ENCODE peak calls at places on chromosomes 16 and 17, in eight cellular contexts. I is sigmoid colon, T is spleen, R is mammary epithelial cell, G is tibial artery, A is cardiac muscle cell, H is AG04450, Z is PC-3. V is an unnamed sample.

GRCh38 chr17:82502207-82502606 is 17.3 kb upstream of the FOXK2 start:
- DNase-seq in G (peak; percentile 85), H (no peak), A (peak; percentile 62), I (no peak), T (no peak), R (peak; percentile 77), Z (no peak), V (no peak)

GRCh38 chr16:75074920-75075687 is 41.5 kb downstream of the LDHD start:
- DNase-seq in T (peak; percentile 93), H (no peak), A (peak; percentile 82), G (no peak), I (no peak), R (no peak), Z (no peak), V (no peak)

GRCh38 chr17:77409282-77410161 is 268.8 kb downstream of the SEC14L1 start:
- DNase-seq in G (peak; percentile 95), I (peak; percentile 97), H (no peak), T (no peak), A (peak; percentile 70), Z (no peak), R (peak; percentile 62), V (no peak)

GRCh38 chr17:29195465-29196081 is 15.4 kb upstream of the MYO18A start:
- DNase-seq in T (peak; percentile 64), G (no peak), H (no peak), R (peak; percentile 24), A (no peak), Z (peak; percentile 25), I (no peak), V (no peak)

GRCh38 chr17:48241770-48242497 is 134.4 kb downstream of the SNX11 start:
- DNase-seq in R (no peak), Z (no peak), I (no peak), G (no peak), H (no peak), T (no peak), A (no peak), V (no peak)

GRCh38 chr16:64615647-64616280 is 506.1 kb downstream of the CDH11 start:
- DNase-seq in T (peak; percentile 33), R (no peak), Z (no peak), I (no peak), G (peak; percentile 29), A (peak; percentile 17), H (no peak), V (no peak)

GRCh38 chr16:456891-457483 is 31.5 kb downstream of the RAB11FIP3 start:
- DNase-seq in I (no peak), A (peak; percentile 61), G (no peak), Z (no peak), R (no peak), H (no peak), T (no peak), V (no peak)

GRCh38 chr17:77324227-77324626 is 183.5 kb downstream of the SEC14L1 start:
- DNase-seq in T (peak; percentile 63), H (no peak), I (peak; percentile 62), G (peak; percentile 67), A (no peak), Z (no peak), R (no peak), V (no peak)

GRCh38 chr17:1122681-1123396 is 56.9 kb downstream of the ABR start:
- DNase-seq in R (peak; percentile 68), Z (peak; percentile 74), A (peak; percentile 73), G (peak; percentile 91), T (peak; percentile 93), I (peak; percentile 91), H (peak; percentile 23), V (no peak)

GRCh38 chr17:48074322-48075054 is 26.3 kb downstream of the NFE2L1 start:
- DNase-seq in G (peak; percentile 79), I (peak; percentile 86), A (peak; percentile 87), R (peak; percentile 55), Z (peak; percentile 95), T (peak; percentile 79), H (no peak), V (peak; percentile 72)

GRCh38 chr16:1194665-1195392 is 30.2 kb downstream of the TPSG1 start:
- DNase-seq in R (no peak), T (no peak), G (no peak), Z (no peak), A (no peak), H (no peak), I (no peak), V (no peak)

GRCh38 chr16:86516618-86517003 is 6.3 kb downstream of the FOXF1 start:
- DNase-seq in Z (no peak), A (peak; percentile 39), I (peak; percentile 77), T (no peak), H (no peak), R (no peak), G (no peak), V (no peak)
- H3K27me3 ChIP-seq in Z (peaks cover 56% of the 10 kb centered on the region), A (peaks cover 78% of the 10 kb centered on the region), I (peaks cover 3% of the 10 kb centered on the region), T (peaks cover 64% of the 10 kb centered on the region), H (no peaks in the 10 kb centered on the region), R (peaks cover 58% of the 10 kb centered on the region), G (peaks cover 99% of the 10 kb centered on the region), V (peaks cover 85% of the 10 kb centered on the region)

DNA sequence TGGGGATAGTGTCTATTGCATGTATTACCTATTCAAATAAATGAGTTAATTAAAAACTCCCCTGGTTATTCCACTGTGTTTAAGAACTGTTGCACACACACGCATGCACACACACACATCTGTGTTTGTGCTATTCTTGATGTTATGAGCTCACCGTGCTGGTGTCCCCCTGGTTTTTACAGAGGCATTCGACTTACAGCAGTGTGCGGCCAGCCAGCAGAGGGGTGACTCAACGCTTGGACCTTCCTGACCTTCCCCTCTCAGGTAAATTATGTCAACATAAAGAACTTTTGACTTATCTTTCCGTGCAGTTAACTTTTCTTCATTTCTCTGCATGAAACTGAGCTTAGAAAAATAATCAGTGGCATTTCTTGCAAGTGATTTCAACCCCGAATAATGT is 214.0 kb downstream of the LGALS9B start:
- DNase-seq in T (no peak), G (no peak), A (no peak), Z (no peak), R (no peak), H (no peak), I (no peak), V (no peak)
- H3K27me3 ChIP-seq in T (no peaks in the 10 kb centered on the region), G (no peaks in the 10 kb centered on the region), A (no peaks in the 10 kb centered on the region), Z (no peaks in the 10 kb centered on the region), R (no peaks in the 10 kb centered on the region), H (no peaks in the 10 kb centered on the region), I (no peaks in the 10 kb centered on the region), V (no peaks in the 10 kb centered on the region)

DNA sequence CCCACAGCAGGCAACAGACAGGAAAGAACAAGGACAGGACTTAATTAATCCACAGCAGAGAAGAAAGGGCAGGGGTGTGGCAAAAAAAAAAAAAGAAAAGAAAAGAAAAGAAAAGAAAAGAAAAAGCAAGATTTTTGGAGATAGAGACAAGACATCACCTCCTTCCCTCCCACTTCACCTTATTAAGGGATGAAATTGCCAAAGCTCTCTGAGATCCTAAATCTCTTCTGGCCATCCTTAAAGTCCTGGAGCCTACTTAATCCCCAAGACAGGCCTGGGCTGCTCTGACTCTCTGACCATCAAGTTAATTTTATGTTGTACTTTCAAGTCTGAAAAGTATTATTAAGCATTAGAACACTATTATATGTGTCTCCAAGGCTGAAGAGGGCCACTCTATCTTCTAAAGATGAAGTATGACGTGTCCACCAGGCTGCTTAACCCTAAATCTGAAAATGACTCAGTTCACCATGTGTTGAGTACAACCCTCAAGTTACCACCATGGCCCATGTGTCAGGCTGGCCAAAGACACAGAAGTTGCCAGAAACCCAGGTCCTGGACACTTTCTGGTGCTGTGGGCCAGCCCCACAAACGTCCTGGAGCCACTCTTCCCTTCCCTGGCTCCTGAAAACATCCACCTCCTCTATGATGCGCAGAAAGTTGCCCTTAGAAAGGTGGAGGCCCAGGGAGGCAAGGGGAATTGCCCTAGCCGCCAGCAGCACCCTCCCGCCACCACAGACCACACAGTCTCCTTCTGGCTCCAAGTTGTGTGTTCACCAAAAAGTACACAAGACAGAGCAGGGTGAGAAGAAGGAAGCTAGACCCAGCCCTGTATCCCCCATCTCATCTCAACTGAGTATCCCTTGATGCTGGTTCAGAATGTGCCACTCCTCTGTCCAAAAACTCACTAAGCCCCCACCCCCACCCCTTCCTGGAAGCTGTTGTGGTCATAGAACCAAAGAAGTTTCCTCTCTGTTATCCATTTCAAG is 2.7 kb downstream of the SOCS1 start:
- DNase-seq in Z (no peak), G (no peak), A (no peak), H (no peak), T (no peak), I (no peak), R (peak; percentile 25), V (no peak)
- H3K27me3 ChIP-seq in Z (no peaks in the 10 kb centered on the region), G (no peaks in the 10 kb centered on the region), A (no peaks in the 10 kb centered on the region), H (no peaks in the 10 kb centered on the region), T (no peaks in the 10 kb centered on the region), I (no peaks in the 10 kb centered on the region), R (no peaks in the 10 kb centered on the region), V (no peaks in the 10 kb centered on the region)

DNA sequence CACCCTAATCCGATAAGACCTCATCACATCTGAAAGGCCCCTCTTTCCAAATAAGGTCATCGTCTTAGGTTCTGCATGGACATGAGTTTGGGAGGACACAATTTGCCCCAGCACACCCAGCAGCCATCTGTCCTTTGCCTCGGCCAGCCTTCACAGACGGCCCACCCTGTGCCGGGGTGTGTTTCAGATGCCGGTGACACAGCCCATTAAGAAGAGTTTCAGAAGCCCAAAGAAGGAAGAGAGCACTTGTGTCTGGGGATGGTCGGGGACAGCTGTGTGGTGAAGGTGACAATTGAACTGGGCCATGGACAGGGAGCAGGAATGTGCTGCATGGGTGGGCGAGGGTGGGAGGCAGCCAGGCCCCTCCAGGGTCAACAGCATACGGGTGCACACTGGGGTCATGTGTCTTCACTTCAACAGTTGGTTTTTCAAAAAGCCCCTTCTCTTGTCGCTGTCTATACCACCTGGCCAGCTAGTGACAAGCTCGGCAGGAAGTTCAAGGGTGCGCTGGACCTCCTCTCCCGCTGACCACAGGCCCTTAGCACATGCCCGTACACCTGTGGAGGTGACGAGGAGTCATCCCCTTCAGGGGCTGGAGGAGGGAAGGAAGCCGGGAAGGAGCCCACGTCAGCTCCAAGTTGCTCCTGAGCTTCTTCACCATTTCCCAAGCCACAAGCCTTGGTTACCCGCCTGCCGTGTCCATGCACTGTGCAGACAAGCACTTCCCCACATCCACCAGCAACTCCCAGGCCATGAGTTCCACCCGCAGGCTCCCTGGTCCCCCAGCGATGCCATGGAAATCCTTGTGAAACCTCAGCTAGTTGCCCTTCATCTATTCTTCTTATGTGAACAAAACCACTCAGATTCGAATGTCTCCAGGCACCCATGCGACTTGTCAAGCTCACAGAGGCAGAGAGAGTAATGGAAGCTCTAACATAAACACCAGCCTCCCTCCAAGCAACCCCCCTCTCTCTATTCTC is 182.9 kb downstream of the C16orf95 start:
- DNase-seq in I (peak; percentile 47), G (peak; percentile 45), T (peak; percentile 40), Z (no peak), H (no peak), R (no peak), A (no peak), V (no peak)
- H3K27me3 ChIP-seq in I (no peaks in the 10 kb centered on the region), G (no peaks in the 10 kb centered on the region), T (no peaks in the 10 kb centered on the region), Z (no peaks in the 10 kb centered on the region), H (peaks cover 30% of the 10 kb centered on the region), R (no peaks in the 10 kb centered on the region), A (no peaks in the 10 kb centered on the region), V (peaks cover 6% of the 10 kb centered on the region)

DNA sequence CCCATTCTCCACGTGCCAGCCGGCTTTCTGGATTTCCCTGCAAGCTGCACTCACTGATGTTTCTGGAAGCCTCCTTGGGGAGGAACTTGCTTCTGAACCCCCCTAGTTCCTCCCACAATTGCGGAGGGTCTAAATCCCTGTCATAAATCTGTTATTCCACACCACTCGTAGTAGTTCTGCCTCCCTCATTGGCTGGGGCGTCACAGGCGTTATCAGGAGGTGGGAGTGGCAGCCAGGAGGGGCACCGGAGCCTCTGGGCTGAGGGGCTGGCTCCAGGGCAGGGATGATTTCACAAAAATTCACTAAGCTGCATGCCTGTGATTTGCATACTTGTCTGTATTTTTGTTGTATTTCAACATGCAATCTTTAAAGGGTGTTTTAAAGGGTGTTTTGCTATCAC is 176.3 kb upstream of the FOXF1 start:
- DNase-seq in H (no peak), T (no peak), Z (no peak), I (no peak), G (no peak), R (no peak), A (no peak), V (no peak)
- H3K27me3 ChIP-seq in H (peaks cover 7% of the 10 kb centered on the region), T (peaks cover 3% of the 10 kb centered on the region), Z (peaks cover 45% of the 10 kb centered on the region), I (no peaks in the 10 kb centered on the region), G (peaks cover 80% of the 10 kb centered on the region), R (no peaks in the 10 kb centered on the region), A (no peaks in the 10 kb centered on the region), V (peaks cover 7% of the 10 kb centered on the region)

V was measured in kidney epithelial cell.